ENCODE peak calls at places on chromosome 18, in seven cellular contexts. G is SK-N-SH, Q is GM12878, D is HepG2, M is K562, E is HCT116, B is H1. K is an unnamed sample.

GRCh38 chr18:46386788-46387187 is 270.2 kb downstream of the LOXHD1 start:
- DNase-seq in B (no peak), Q (no peak), M (no peak), G (no peak), E (no peak), D (no peak), K (no peak)

GRCh38 chr18:27713037-27713726 is 463.7 kb downstream of the CDH2 start:
- DNase-seq in G (no peak), B (no peak), Q (no peak), D (no peak), E (no peak), M (no peak), K (no peak)

GRCh38 chr18:36376361-36376760 is 78.8 kb downstream of the FHOD3 start:
- DNase-seq in M (no peak), E (no peak), Q (no peak), B (no peak), D (no peak), G (no peak), K (no peak)

GRCh38 chr18:63067939-63068338 is 251.6 kb downstream of the BCL2 start:
- DNase-seq in E (no peak), G (no peak), B (no peak), Q (no peak), D (no peak), M (no peak), K (no peak)

GRCh38 chr18:77106331-77106730 is 26.3 kb downstream of the MBP start:
- DNase-seq in E (no peak), B (no peak), G (no peak), M (peak), Q (no peak), D (no peak), K (no peak)

GRCh38 chr18:51234117-51235010 is 36.9 kb upstream of the MEX3C start:
- DNase-seq in M (no peak), Q (no peak), G (no peak), B (no peak), D (no peak), E (no peak), K (no peak)

GRCh38 chr18:3998698-3999333 is 456.3 kb downstream of the DLGAP1 start:
- DNase-seq in G (peak), Q (no peak), D (peak), M (peak), B (no peak), E (peak), K (no peak)

GRCh38 chr18:9898792-9899549 is 13.2 kb downstream of the TXNDC2 start:
- DNase-seq in Q (no peak), E (peak), B (no peak), M (peak), D (peak), G (no peak), K (no peak)

GRCh38 chr18:9109523-9109922 is 7.0 kb downstream of the NDUFV2 start:
- DNase-seq in E (no peak), B (no peak), Q (no peak), M (no peak), G (no peak), D (no peak), K (no peak)

GRCh38 chr18:58687871-58688308 is 16.6 kb downstream of the MALT1 start:
- DNase-seq in G (no peak), E (no peak), M (no peak), B (no peak), Q (peak), D (no peak), K (no peak)

GRCh38 chr18:61950371-61950770 is 57.6 kb upstream of the RNF152 start:
- DNase-seq in B (no peak), E (no peak), Q (no peak), D (no peak), G (no peak), M (no peak), K (no peak)

GRCh38 chr18:79396431-79397287 is 929 bp downstream of the NFATC1 start:
- DNase-seq in M (no peak), B (peak), D (no peak), G (no peak), Q (no peak), E (no peak), K (peak)

GRCh38 chr18:3920832-3921231 is 470.9 kb downstream of the TGIF1 start:
- DNase-seq in M (no peak), G (no peak), B (no peak), Q (no peak), E (no peak), D (no peak), K (no peak)

GRCh38 chr18:29449424-29449823 is 1272.5 kb upstream of the CDH2 start:
- DNase-seq in G (no peak), M (no peak), E (no peak), D (no peak), Q (no peak), B (no peak), K (no peak)

GRCh38 chr18:50057009-50057408 is 137.9 kb downstream of the MYO5B start:
- DNase-seq in G (no peak), B (no peak), Q (no peak), M (no peak), D (peak), E (no peak), K (no peak)

GRCh38 chr18:62741118-62741566 is 25.8 kb downstream of the PHLPP1 start:
- DNase-seq in B (no peak), E (peak), Q (no peak), M (peak), G (no peak), D (peak), K (no peak)

GRCh38 chr18:78998350-78999055 is 18.9 kb downstream of the SALL3 start:
- DNase-seq in G (no peak), D (no peak), E (peak), B (no peak), Q (no peak), M (peak), K (no peak)

GRCh38 chr18:77339093-77339492 is 89.4 kb downstream of the GALR1 start:
- DNase-seq in D (no peak), G (no peak), M (no peak), E (no peak), B (no peak), Q (no peak), K (no peak)

GRCh38 chr18:8319798-8320477 is 289.3 kb upstream of the RAB12 start:
- DNase-seq in B (no peak), D (no peak), M (no peak), G (no peak), E (no peak), Q (no peak), K (no peak)

GRCh38 chr18:75358928-75359327 is 68.6 kb downstream of the SMIM21 start:
- DNase-seq in E (no peak), G (no peak), M (no peak), Q (no peak), D (no peak), B (no peak), K (no peak)

GRCh38 chr18:39724652-39725051 is 2159.1 kb upstream of the CELF4 start:
- DNase-seq in G (no peak), M (no peak), D (no peak), Q (no peak), E (no peak), B (no peak), K (no peak)

GRCh38 chr18:28973324-28973723 is 796.4 kb upstream of the CDH2 start:
- DNase-seq in B (no peak), D (no peak), G (no peak), Q (no peak), M (no peak), E (no peak), K (no peak)

GRCh38 chr18:54946149-54946581 is 13.1 kb downstream of the CCDC68 start:
- DNase-seq in M (peak), B (no peak), Q (peak), D (peak), E (peak), G (no peak), K (no peak)

GRCh38 chr18:35005963-35006577 is 35.1 kb upstream of the MAPRE2 start:
- DNase-seq in B (no peak), G (peak), Q (no peak), M (peak), D (peak), E (peak), K (peak)

GRCh38 chr18:56200381-56200831 is 438.0 kb downstream of the TXNL1 start:
- DNase-seq in D (no peak), G (no peak), M (no peak), E (no peak), Q (no peak), B (no peak), K (no peak)

GRCh38 chr18:80228051-80228848 is 19.1 kb downstream of the PARD6G start:
- DNase-seq in B (peak), D (no peak), E (no peak), M (peak), G (no peak), Q (no peak), K (no peak)

GRCh38 chr18:79546781-79547272 is 132.8 kb upstream of the CTDP1 start:
- DNase-seq in E (no peak), M (no peak), Q (no peak), G (no peak), D (no peak), B (no peak), K (no peak)

GRCh38 chr18:76380791-76381405 is 114.1 kb downstream of the ZNF516 start:
- DNase-seq in G (no peak), D (no peak), Q (no peak), M (peak), B (peak), E (peak), K (peak)

GRCh38 chr18:52541056-52541455 is 201.1 kb downstream of the DCC start:
- DNase-seq in Q (no peak), D (no peak), M (no peak), B (no peak), E (no peak), G (no peak), K (no peak)

GRCh38 chr18:76697441-76697901 is 124.9 kb upstream of the ZNF236 start:
- DNase-seq in B (no peak), M (no peak), G (no peak), Q (no peak), D (no peak), E (no peak), K (no peak)

GRCh38 chr18:41576643-41577042 is 378.4 kb upstream of the PIK3C3 start:
- DNase-seq in D (no peak), E (no peak), M (no peak), G (no peak), Q (no peak), B (no peak), K (no peak)

GRCh38 chr18:73733376-73733775 is 414.3 kb downstream of the FBXO15 start:
- DNase-seq in D (no peak), M (no peak), G (no peak), E (no peak), B (no peak), Q (no peak), K (no peak)

GRCh38 chr18:23487738-23488625 is 15.3 kb upstream of the RMC1 start:
- DNase-seq in B (no peak), G (no peak), D (peak), E (no peak), M (peak), Q (peak), K (no peak)
- TF ChIP-seq JUND in B (no peak), G (no peak), D (no peak), E (no peak), M (peak), Q (no peak), K (no peak)

GRCh38 chr18:808502-808901 is 3.5 kb downstream of the YES1 start:
- DNase-seq in M (no peak), B (no peak), D (no peak), Q (no peak), G (no peak), E (no peak), K (no peak)

GRCh38 chr18:812123-812672 is at the start of gene YES1:
- DNase-seq in G (peak), Q (no peak), B (peak), M (peak), D (peak), E (peak), K (peak)

GRCh38 chr18:808086-808485 is 4.0 kb downstream of the YES1 start:
- DNase-seq in Q (no peak), B (no peak), D (no peak), M (no peak), G (no peak), E (no peak), K (no peak)

GRCh38 chr18:811192-812122 is 585 bp downstream of the YES1 start:
- DNase-seq in M (no peak), G (no peak), D (no peak), Q (no peak), E (no peak), B (peak), K (peak)

GRCh38 chr18:809985-810642 is 1.9 kb downstream of the YES1 start:
- DNase-seq in B (no peak), D (no peak), Q (peak), G (no peak), M (no peak), E (no peak), K (no peak)
- TF ChIP-seq JUND in B (no peak), D (no peak), Q (no peak), G (no peak), M (no peak), E (no peak), K (no peak)

GRCh38 chr18:23235860-23236259 is 100.6 kb downstream of the CABLES1 start:
- DNase-seq in G (no peak), M (no peak), E (no peak), B (no peak), Q (no peak), D (no peak), K (no peak)

GRCh38 chr18:23237524-23238151 is 102.4 kb downstream of the CABLES1 start:
- DNase-seq in B (no peak), Q (peak), E (no peak), M (no peak), G (no peak), D (no peak), K (peak)

GRCh38 chr18:23238152-23238531 is 102.9 kb downstream of the CABLES1 start:
- DNase-seq in M (no peak), D (no peak), E (no peak), G (no peak), Q (no peak), B (no peak), K (no peak)

GRCh38 chr18:23235336-23235735 is 100.1 kb downstream of the CABLES1 start:
- DNase-seq in Q (no peak), E (no peak), D (no peak), B (no peak), M (no peak), G (no peak), K (no peak)

DNA sequence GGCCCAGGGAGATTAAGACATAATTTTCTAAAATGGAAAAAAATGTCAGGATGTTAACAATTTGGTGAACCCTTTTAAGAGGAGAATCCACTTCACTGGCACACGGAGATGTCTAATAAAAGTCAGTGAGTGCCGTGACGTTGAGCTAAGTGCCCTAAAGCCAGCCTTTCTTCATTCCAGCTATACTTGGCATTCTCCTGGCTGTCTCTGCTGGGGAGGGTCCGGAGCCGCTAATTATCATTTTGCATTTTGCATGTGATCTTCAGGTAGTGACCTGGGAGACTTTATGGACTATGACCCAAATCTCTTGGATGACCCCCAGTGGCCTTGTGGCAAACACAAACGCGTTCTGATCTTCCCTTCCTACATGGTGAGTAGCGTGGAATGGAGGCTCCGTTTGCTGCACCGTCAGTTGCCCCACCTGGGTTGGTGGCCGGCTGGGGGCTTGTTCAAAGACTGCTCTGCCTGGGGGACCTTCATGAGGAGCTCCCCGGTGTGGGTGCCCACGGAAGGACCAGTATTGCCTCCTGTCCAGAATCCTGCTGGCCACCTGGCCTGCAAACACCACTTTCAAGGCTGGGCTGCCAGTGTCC is 101.7 kb downstream of the CABLES1 start:
- DNase-seq in M (no peak), Q (no peak), D (no peak), B (no peak), E (no peak), G (no peak), K (no peak)
- TF ChIP-seq JUND in M (no peak), Q (no peak), D (no peak), B (no peak), E (no peak), G (no peak), K (no peak)

GRCh38 chr18:5538541-5538940 is 5.3 kb downstream of the EPB41L3 start:
- DNase-seq in M (no peak), B (no peak), Q (no peak), E (no peak), G (no peak), D (no peak), K (no peak)

GRCh38 chr18:5543854-5544389 is at the start of gene EPB41L3:
- DNase-seq in B (peak), E (no peak), M (no peak), D (no peak), Q (no peak), G (peak), K (no peak)

GRCh38 chr18:5543036-5543671 is 643 bp downstream of the EPB41L3 start:
- DNase-seq in E (no peak), B (peak), G (peak), D (no peak), Q (no peak), M (no peak), K (no peak)

GRCh38 chr18:5546660-5547059 is 2.9 kb upstream of the EPB41L3 start:
- DNase-seq in M (no peak), D (no peak), E (no peak), B (no peak), Q (no peak), G (peak), K (peak)

GRCh38 chr18:5542393-5543035 is 1.3 kb downstream of the EPB41L3 start:
- DNase-seq in E (no peak), G (peak), D (no peak), M (no peak), B (no peak), Q (no peak), K (no peak)
- TF ChIP-seq JUND in E (no peak), G (no peak), D (no peak), M (no peak), B (no peak), Q (no peak), K (no peak)

DNA sequence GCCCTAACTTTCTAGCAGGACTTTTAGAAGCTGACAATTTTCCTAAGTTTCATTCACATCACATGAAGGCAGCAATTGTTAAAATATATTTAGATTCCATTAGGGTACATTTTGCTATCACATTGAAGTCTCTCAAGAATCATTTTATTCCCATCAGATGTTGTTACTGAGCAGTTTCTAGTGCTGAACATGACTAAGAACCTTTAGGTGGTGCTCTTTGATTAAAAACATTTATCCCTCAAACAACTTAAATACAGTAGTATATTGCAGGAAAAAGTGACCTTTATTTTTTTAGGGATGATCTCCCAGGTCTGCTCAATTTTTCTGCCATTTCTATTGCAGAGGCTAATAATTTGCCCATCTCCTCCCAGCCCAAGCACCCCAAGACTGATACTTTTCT is 22.9 kb upstream of the NARS1 start:
- DNase-seq in M (no peak), E (no peak), Q (no peak), G (no peak), B (no peak), D (no peak), K (no peak)
- TF ChIP-seq JUND in M (no peak), E (no peak), Q (no peak), G (no peak), B (no peak), D (no peak), K (no peak)

DNA sequence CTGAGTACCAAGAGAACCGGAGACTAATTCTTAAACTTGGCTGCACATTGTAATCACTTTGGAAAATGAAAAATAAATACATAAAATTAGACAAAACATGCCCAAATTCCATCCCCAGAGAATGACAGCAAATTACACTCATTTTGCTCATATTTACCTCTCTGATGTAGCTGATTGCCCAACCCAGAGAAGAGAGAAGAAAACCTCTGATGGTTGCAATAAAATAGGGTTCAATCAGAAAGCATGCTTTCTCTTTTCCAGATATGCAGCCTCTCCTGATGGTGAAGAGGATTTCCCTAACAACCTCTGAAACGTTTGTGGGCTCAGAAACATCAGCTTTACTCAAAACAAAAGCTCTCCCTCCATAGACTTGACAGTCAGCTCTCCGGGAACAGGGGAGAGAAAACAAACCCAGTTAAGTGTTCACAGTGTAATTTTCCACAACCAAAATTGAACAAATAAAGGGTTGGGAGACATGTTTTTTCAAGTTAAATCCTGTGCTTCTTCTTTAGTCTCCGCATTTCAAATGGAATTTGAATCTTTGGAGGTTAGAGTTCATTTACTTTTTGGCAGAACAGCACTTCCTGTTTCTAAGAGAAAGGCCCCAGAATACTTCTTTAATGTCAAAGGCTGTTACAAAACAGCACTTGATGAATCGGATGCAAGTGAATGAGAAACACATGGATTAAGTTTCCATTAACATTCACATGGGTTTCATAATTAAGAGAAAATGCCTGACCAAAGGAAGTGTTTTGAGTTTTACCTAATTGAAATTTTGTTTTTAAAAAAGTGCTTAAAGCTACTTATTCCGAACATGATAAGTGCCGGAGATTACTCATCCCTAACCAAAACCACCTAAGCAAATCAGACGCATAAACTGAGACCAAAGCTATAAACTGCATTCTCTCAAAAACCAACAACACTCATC is 570.1 kb upstream of the SYT4 start:
- DNase-seq in G (no peak), Q (no peak), M (no peak), B (no peak), D (no peak), E (no peak), K (no peak)
- TF ChIP-seq JUND in G (peak), Q (no peak), M (no peak), B (no peak), D (no peak), E (no peak), K (no peak)

K was measured in T47D.